ENCODE peak calls at places on chromosome X, in ten cellular contexts. S is ovary, B is fibroblast of pulmonary artery, H is body of pancreas, V is upper lobe of left lung, L is uterus, P is stomach, I is fibroblast of mammary gland, J is WTC11, G is pancreas. Z is an unnamed sample.
A peak's percentile ranks its signal among the peaks of the same experiment; 100 is the strongest.

GRCh38 chrX:46327229-46328081 is 217.8 kb downstream of the ZNF674 start:
- DNase-seq in I (no peak), P (peak; percentile 51), V (no peak), J (peak; percentile 68), G (no peak), B (peak; percentile 55), H (peak; percentile 76), L (no peak), S (no peak), Z (no peak)

GRCh38 chrX:40061871-40062524 is 35.8 kb downstream of the BCOR start:
- DNase-seq in B (no peak), L (no peak), J (peak; percentile 25), V (peak; percentile 43), S (no peak), P (no peak), G (peak; percentile 53), H (no peak), I (no peak), Z (no peak)

GRCh38 chrX:123320622-123321021 is 136.5 kb downstream of the GRIA3 start:
- DNase-seq in H (no peak), S (no peak), B (no peak), I (no peak), V (no peak), L (no peak), G (no peak), P (no peak), J (no peak), Z (no peak)

GRCh38 chrX:24838624-24839023 is 144.9 kb downstream of the POLA1 start:
- DNase-seq in G (no peak), J (no peak), H (no peak), B (peak; percentile 56), L (no peak), V (no peak), I (peak; percentile 49), S (no peak), P (no peak), Z (no peak)

GRCh38 chrX:39261446-39262147 is 460.3 kb downstream of the MID1IP1 start:
- DNase-seq in S (no peak), L (no peak), H (no peak), G (no peak), B (peak; percentile 44), I (peak; percentile 68), V (no peak), P (no peak), J (no peak), Z (no peak)

GRCh38 chrX:134377537-134377936 is 82.4 kb upstream of the HPRT1 start:
- DNase-seq in I (peak; percentile 54), P (no peak), B (peak; percentile 67), S (peak; percentile 32), G (no peak), J (no peak), L (no peak), V (no peak), H (peak; percentile 31), Z (no peak)

GRCh38 chrX:8927066-8927465 is 106.9 kb downstream of the FAM9B start:
- DNase-seq in B (no peak), P (no peak), J (no peak), L (no peak), H (no peak), I (no peak), V (no peak), G (no peak), S (no peak), Z (no peak)

GRCh38 chrX:45524296-45524695 is 323.6 kb upstream of the DIPK2B start:
- DNase-seq in J (no peak), L (no peak), G (no peak), H (no peak), I (peak; percentile 93), B (peak; percentile 86), V (no peak), P (no peak), S (no peak), Z (no peak)

GRCh38 chrX:29535212-29536162 is 679.9 kb upstream of the MAGEB2 start:
- DNase-seq in I (peak; percentile 19), J (no peak), H (no peak), L (no peak), P (no peak), V (no peak), S (no peak), G (no peak), B (peak; percentile 35), Z (no peak)

GRCh38 chrX:18468599-18468998 is 43.2 kb downstream of the CDKL5 start:
- DNase-seq in V (no peak), G (no peak), S (no peak), I (no peak), H (no peak), P (no peak), J (no peak), B (no peak), L (no peak), Z (no peak)

GRCh38 chrX:37367946-37368345 is 18.8 kb downstream of the PRRG1 start:
- DNase-seq in G (no peak), V (no peak), I (no peak), J (no peak), P (no peak), L (no peak), B (peak; percentile 24), H (no peak), S (no peak), Z (no peak)

GRCh38 chrX:139762400-139763183 is 54.6 kb upstream of the MCF2 start:
- DNase-seq in V (no peak), L (no peak), I (peak; percentile 28), B (peak; percentile 84), P (peak; percentile 38), G (no peak), H (peak; percentile 55), S (peak; percentile 24), J (no peak), Z (no peak)

GRCh38 chrX:45767021-45767491 is 566.4 kb upstream of the DIPK2B start:
- DNase-seq in H (no peak), P (no peak), S (no peak), V (no peak), L (no peak), B (peak; percentile 78), G (no peak), J (no peak), I (peak; percentile 55), Z (no peak)

GRCh38 chrX:56000729-56001128 is 231.4 kb upstream of the KLF8 start:
- DNase-seq in L (no peak), P (no peak), H (no peak), S (no peak), I (no peak), B (no peak), G (no peak), V (no peak), J (no peak), Z (no peak)

DNA sequence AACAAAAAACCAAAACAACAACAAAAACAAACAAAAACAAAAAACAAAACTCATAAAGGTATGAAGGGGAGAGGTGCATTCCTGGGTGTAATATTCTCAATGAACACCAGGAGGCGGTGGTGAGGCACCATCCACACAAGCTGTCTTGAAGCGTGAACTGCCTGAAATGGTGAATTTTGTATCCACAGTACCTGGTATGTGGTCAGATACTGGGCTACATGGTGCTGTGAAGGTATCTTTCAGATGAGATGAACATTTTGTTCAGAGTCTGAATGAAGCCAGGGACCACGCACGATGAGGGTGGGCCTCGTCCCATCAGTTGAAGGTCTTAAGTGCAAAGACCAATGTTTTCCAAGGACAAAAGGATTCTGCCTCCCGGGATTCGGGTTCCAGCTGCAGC is 58.5 kb downstream of the ASMT start:
- DNase-seq in P (no peak), S (no peak), L (no peak), V (no peak), J (peak; percentile 67), I (peak; percentile 17), G (peak; percentile 41), H (no peak), B (peak; percentile 32), Z (no peak)
- TF ChIP-seq CTCF in P (peak; percentile 70), S (no peak), L (no peak), V (peak; percentile 49), J (peak; percentile 87), I (peak; percentile 53), G (peak; percentile 40), H (peak; percentile 18), B (peak; percentile 54), Z (peak; percentile 95)

GRCh38 chrX:108699368-108699767 is 37.0 kb downstream of the IRS4 start:
- DNase-seq in I (peak; percentile 41), H (no peak), B (peak; percentile 53), P (no peak), V (no peak), L (no peak), J (no peak), S (no peak), G (no peak), Z (no peak)
- TF ChIP-seq CTCF in I (peak; percentile 49), H (peak; percentile 22), B (peak; percentile 31), P (peak; percentile 24), V (no peak), L (no peak), J (no peak), S (no peak), G (peak; percentile 36), Z (peak; percentile 25)

GRCh38 chrX:154487518-154488290 is 1.3 kb upstream of the UBL4A start:
- DNase-seq in V (no peak), H (no peak), J (no peak), B (no peak), P (no peak), G (no peak), S (peak; percentile 20), L (no peak), I (no peak), Z (no peak)

GRCh38 chrX:154489182-154489581 is 1.2 kb downstream of the SLC10A3 start:
- DNase-seq in L (no peak), P (no peak), J (no peak), G (no peak), V (no peak), H (no peak), I (no peak), B (no peak), S (peak; percentile 18), Z (no peak)

GRCh38 chrX:154488336-154489075 is 1.9 kb downstream of the SLC10A3 start:
- DNase-seq in I (no peak), J (no peak), V (no peak), S (peak; percentile 36), P (no peak), H (no peak), L (no peak), B (no peak), G (peak; percentile 55), Z (no peak)

GRCh38 chrX:154490021-154490413 is 412 bp downstream of the SLC10A3 start:
- DNase-seq in L (peak; percentile 58), J (no peak), I (peak; percentile 66), P (no peak), G (no peak), H (peak; percentile 31), V (no peak), B (peak; percentile 44), S (peak; percentile 74), Z (no peak)

GRCh38 chrX:154490414-154491083 is at the start of gene SLC10A3:
- DNase-seq in P (peak; percentile 93), V (peak; percentile 98), I (peak; percentile 91), H (peak; percentile 95), G (peak; percentile 92), S (peak; percentile 93), B (peak; percentile 94), J (peak; percentile 91), L (peak; percentile 91), Z (peak; percentile 90)
- TF ChIP-seq CTCF in P (no peak), V (no peak), I (no peak), H (no peak), G (no peak), S (no peak), B (no peak), J (no peak), L (no peak), Z (no peak)

DNA sequence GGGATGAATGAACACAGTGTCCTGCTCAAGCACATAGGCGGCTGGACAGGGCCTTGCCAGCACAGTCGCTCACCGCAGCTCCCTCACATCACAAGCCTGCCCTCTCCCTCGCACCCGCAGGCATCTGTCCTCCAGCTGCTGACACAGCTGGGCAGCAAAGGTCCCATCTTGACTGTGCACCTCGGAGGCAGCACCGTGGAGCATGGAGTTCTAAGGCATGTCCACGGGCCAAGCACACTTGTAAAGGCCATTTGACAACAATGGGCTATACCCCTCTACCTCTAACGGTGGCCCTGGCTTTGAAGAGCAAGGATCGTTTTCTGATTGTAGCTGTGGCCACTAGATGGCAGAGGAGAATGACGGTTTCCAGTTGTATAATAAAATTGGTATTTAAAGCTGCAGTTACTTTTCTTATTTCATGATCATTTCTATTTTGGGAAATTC is 53.8 kb downstream of the APLN start:
- DNase-seq in H (no peak), S (peak; percentile 33), L (no peak), P (no peak), J (no peak), G (no peak), I (peak; percentile 31), B (peak; percentile 33), V (peak; percentile 35), Z (no peak)
- TF ChIP-seq CTCF in H (peak; percentile 31), S (peak; percentile 48), L (peak; percentile 49), P (no peak), J (no peak), G (peak; percentile 56), I (peak; percentile 69), B (peak; percentile 61), V (peak; percentile 32), Z (peak; percentile 40)